ENCODE peak calls at places on chromosomes 2 and 18, in six cellular contexts. A, V, S, G, Z and Y are unnamed samples.

GRCh38 chr2:48116518-48116917 is 210.2 kb upstream of the FBXO11 start:
- DNase-seq in A (no peak), Z (no peak), S (no peak), G (no peak), V (no peak), Y (no peak)

GRCh38 chr2:2048461-2048860 is 282.6 kb downstream of the MYT1L start:
- DNase-seq in G (no peak), S (no peak), V (no peak), A (no peak), Z (no peak), Y (no peak)

GRCh38 chr18:61322265-61322873 is 10.9 kb upstream of the CDH20 start:
- DNase-seq in Z (no peak), A (no peak), V (no peak), S (peak), G (no peak), Y (peak)

GRCh38 chr2:169772651-169773050 is 26.0 kb upstream of the SSB start:
- DNase-seq in A (no peak), V (no peak), G (no peak), S (no peak), Z (no peak), Y (no peak)

GRCh38 chr2:183812091-183812490 is 687.8 kb downstream of the NUP35 start:
- DNase-seq in Z (no peak), V (no peak), G (no peak), S (peak), A (no peak), Y (no peak)

GRCh38 chr2:223760838-223761502 is 76.4 kb downstream of the AP1S3 start:
- DNase-seq in V (no peak), A (peak), S (peak), G (no peak), Z (peak), Y (no peak)

GRCh38 chr2:123777116-123777515 is 248.0 kb upstream of the CNTNAP5 start:
- DNase-seq in V (no peak), G (no peak), Z (no peak), A (no peak), S (no peak), Y (no peak)

GRCh38 chr2:188527110-188527509 is 235.4 kb downstream of the GULP1 start:
- DNase-seq in S (no peak), G (no peak), Z (no peak), V (no peak), A (no peak), Y (no peak)

GRCh38 chr2:189959450-189959849 is 103.1 kb downstream of the MSTN start:
- DNase-seq in V (no peak), S (no peak), A (no peak), Z (no peak), G (no peak), Y (no peak)

GRCh38 chr18:69840445-69840844 is 107.2 kb downstream of the CD226 start:
- DNase-seq in G (no peak), Z (no peak), A (no peak), V (no peak), S (peak), Y (no peak)

GRCh38 chr2:240216197-240216596 is 75.7 kb upstream of the OTOS start:
- DNase-seq in S (no peak), Z (no peak), A (no peak), V (no peak), G (no peak), Y (peak)

GRCh38 chr2:101617188-101617587 is 80.3 kb upstream of the MAP4K4 start:
- DNase-seq in Z (no peak), V (no peak), A (peak), G (no peak), S (peak), Y (no peak)

GRCh38 chr2:177242136-177242987 is 22.2 kb downstream of the NFE2L2 start:
- DNase-seq in S (peak), V (no peak), A (peak), Z (no peak), G (no peak), Y (no peak)

GRCh38 chr2:2229898-2230817 is 100.9 kb downstream of the MYT1L start:
- DNase-seq in S (peak), A (no peak), G (no peak), V (no peak), Z (no peak), Y (peak)

GRCh38 chr2:127270663-127271062 is 23.3 kb downstream of the ERCC3 start:
- DNase-seq in Z (no peak), G (no peak), S (no peak), A (no peak), V (no peak), Y (no peak)

GRCh38 chr2:111961663-111962062 is 63.3 kb downstream of the MERTK start:
- DNase-seq in V (no peak), G (no peak), S (no peak), A (no peak), Z (no peak), Y (no peak)

GRCh38 chr2:240457223-240458043 is 22.0 kb downstream of the GPC1 start:
- DNase-seq in A (no peak), S (no peak), V (no peak), Z (no peak), G (peak), Y (no peak)

GRCh38 chr2:152421521-152422367 is 86.8 kb downstream of the FMNL2 start:
- DNase-seq in Z (no peak), A (peak), S (peak), V (no peak), G (peak), Y (peak)

GRCh38 chr2:38301340-38301968 is 75.6 kb downstream of the ATL2 start:
- DNase-seq in V (no peak), G (no peak), S (no peak), Z (no peak), A (no peak), Y (no peak)

GRCh38 chr2:70044290-70045040 is 42.8 kb upstream of the PCBP1 start:
- DNase-seq in G (no peak), S (no peak), A (no peak), V (no peak), Z (no peak), Y (no peak)

GRCh38 chr2:236964291-236964690 is 121.4 kb upstream of the COPS8 start:
- DNase-seq in Z (no peak), G (no peak), S (no peak), A (no peak), V (peak), Y (no peak)

GRCh38 chr2:72115361-72116080 is 32.1 kb downstream of the CYP26B1 start:
- DNase-seq in Z (no peak), A (peak), V (no peak), S (peak), G (no peak), Y (no peak)

GRCh38 chr2:224910535-224910934 is 131.7 kb downstream of the DOCK10 start:
- DNase-seq in V (no peak), Z (no peak), A (no peak), S (no peak), G (no peak), Y (no peak)

GRCh38 chr2:200122683-200123082 is 167.3 kb downstream of the MAIP1 start:
- DNase-seq in V (no peak), G (no peak), Z (no peak), A (no peak), S (no peak), Y (no peak)

GRCh38 chr2:232628466-232629200 is 4.8 kb upstream of the EFHD1 start:
- DNase-seq in G (peak), Z (no peak), V (peak), A (no peak), S (no peak), Y (peak)

GRCh38 chr18:65093341-65093740 is 657.5 kb upstream of the CDH7 start:
- DNase-seq in V (no peak), Z (no peak), G (no peak), A (no peak), S (no peak), Y (no peak)

GRCh38 chr2:221100467-221101089 is 471.5 kb downstream of the EPHA4 start:
- DNase-seq in Z (no peak), G (no peak), S (peak), V (no peak), A (no peak), Y (no peak)

GRCh38 chr18:55265916-55266488 is 306.7 kb upstream of the CCDC68 start:
- DNase-seq in G (no peak), Z (no peak), V (no peak), S (peak), A (no peak), Y (no peak)

GRCh38 chr18:48573632-48574293 is 34.9 kb downstream of the CTIF start:
- DNase-seq in Z (no peak), A (no peak), V (no peak), S (no peak), G (no peak), Y (no peak)

GRCh38 chr2:234245945-234246344 is 195.4 kb downstream of the SPP2 start:
- DNase-seq in G (no peak), A (peak), S (peak), V (no peak), Z (no peak), Y (no peak)